ENCODE peak calls at places on chromosome 21, in nine cellular contexts. I is CD4-positive, alpha-beta T cell; G is Calu3; V is glutamatergic neuron; R is AG09319; Q is upper lobe of right lung; L is body of pancreas; Y is adrenal gland; K is pancreas. Z is an unnamed sample.

GRCh38 chr21:29676395-29676794 is 263.4 kb downstream of the GRIK1 start:
- DNase-seq in I (no peak), G (no peak), V (no peak), R (no peak), Q (no peak), L (no peak), Y (no peak), K (no peak), Z (no peak)

GRCh38 chr21:37916795-37917142 is 512 bp upstream of the KCNJ6 start:
- DNase-seq in I (no peak), G (no peak), V (peak), R (no peak), Q (no peak), L (no peak), Y (no peak), K (no peak), Z (peak)

GRCh38 chr21:15221799-15222386 is 157.1 kb upstream of the NRIP1 start:
- DNase-seq in I (no peak), G (peak), V (peak), R (peak), Q (peak), L (peak), Y (peak), K (peak), Z (peak)

GRCh38 chr21:32886339-32886738 is 114.8 kb upstream of the PAXBP1 start:
- DNase-seq in I (peak), G (peak), V (no peak), R (no peak), Q (no peak), L (no peak), Y (no peak), K (no peak), Z (no peak)

GRCh38 chr21:45698493-45698947 is 55.0 kb downstream of the PCBP3 start:
- DNase-seq in I (no peak), G (no peak), V (no peak), R (peak), Q (no peak), L (peak), Y (peak), K (peak), Z (no peak)

GRCh38 chr21:32298148-32298559 is 501 bp upstream of the MRAP start:
- DNase-seq in I (no peak), G (no peak), V (no peak), R (no peak), Q (no peak), L (no peak), Y (peak), K (no peak), Z (no peak)

GRCh38 chr21:40516336-40516735 is 330.6 kb downstream of the DSCAM start:
- DNase-seq in I (no peak), G (no peak), V (no peak), R (no peak), Q (no peak), L (no peak), Y (peak), K (no peak), Z (no peak)

GRCh38 chr21:40351006-40351405 is 483.8 kb downstream of the PCP4 start:
- DNase-seq in I (no peak), G (no peak), V (no peak), R (no peak), Q (no peak), L (no peak), Y (no peak), K (no peak), Z (no peak)

GRCh38 chr21:31186916-31187315 is 148.6 kb upstream of the KRTAP19-8 start:
- DNase-seq in I (no peak), G (no peak), V (no peak), R (no peak), Q (no peak), L (no peak), Y (no peak), K (no peak), Z (no peak)

GRCh38 chr21:46124083-46124925 is 26.4 kb downstream of the COL6A2 start:
- DNase-seq in I (no peak), G (no peak), V (peak), R (no peak), Q (peak), L (peak), Y (no peak), K (no peak), Z (peak)

GRCh38 chr21:21200939-21201610 is 202.9 kb downstream of the NCAM2 start:
- DNase-seq in I (no peak), G (no peak), V (no peak), R (no peak), Q (no peak), L (no peak), Y (no peak), K (no peak), Z (no peak)

GRCh38 chr21:37338671-37339526 is 27.7 kb upstream of the DYRK1A start:
- DNase-seq in I (no peak), G (peak), V (no peak), R (peak), Q (no peak), L (peak), Y (peak), K (peak), Z (peak)

GRCh38 chr21:38140192-38140905 is 116.4 kb upstream of the KCNJ15 start:
- DNase-seq in I (no peak), G (no peak), V (no peak), R (no peak), Q (peak), L (peak), Y (peak), K (peak), Z (peak)

GRCh38 chr21:46295996-46296752 is 10.0 kb downstream of the YBEY start:
- DNase-seq in I (peak), G (no peak), V (no peak), R (peak), Q (peak), L (peak), Y (peak), K (no peak), Z (no peak)

GRCh38 chr21:19853709-19854575 is 1144.3 kb upstream of the NCAM2 start:
- DNase-seq in I (no peak), G (no peak), V (peak), R (no peak), Q (peak), L (no peak), Y (no peak), K (no peak), Z (no peak)

GRCh38 chr21:46035809-46036695 is 54.5 kb downstream of the COL6A1 start:
- DNase-seq in I (no peak), G (no peak), V (no peak), R (no peak), Q (peak), L (peak), Y (peak), K (no peak), Z (no peak)

GRCh38 chr21:32403201-32403701 is 9.3 kb upstream of the EVA1C start:
- DNase-seq in I (peak), G (peak), V (peak), R (no peak), Q (no peak), L (peak), Y (peak), K (peak), Z (peak)

GRCh38 chr21:45943630-45944540 is 37.7 kb upstream of the COL6A1 start:
- DNase-seq in I (no peak), G (no peak), V (no peak), R (no peak), Q (no peak), L (no peak), Y (no peak), K (no peak), Z (no peak)

GRCh38 chr21:45525153-45525909 is 16.9 kb downstream of the SLC19A1 start:
- DNase-seq in I (no peak), G (no peak), V (peak), R (no peak), Q (peak), L (peak), Y (peak), K (peak), Z (no peak)

GRCh38 chr21:28688381-28688780 is 304.3 kb downstream of the LTN1 start:
- DNase-seq in I (no peak), G (no peak), V (no peak), R (no peak), Q (no peak), L (no peak), Y (no peak), K (no peak), Z (no peak)

GRCh38 chr21:37001446-37001845 is 5.1 kb upstream of the RIPPLY3 start:
- DNase-seq in I (no peak), G (no peak), V (no peak), R (no peak), Q (no peak), L (no peak), Y (peak), K (no peak), Z (no peak)

GRCh38 chr21:45405819-45406762 is 1.1 kb downstream of the COL18A1 start:
- DNase-seq in I (no peak), G (peak), V (no peak), R (no peak), Q (no peak), L (peak), Y (no peak), K (peak), Z (no peak)

GRCh38 chr21:39525601-39526000 is 73.8 kb downstream of the SH3BGR start:
- DNase-seq in I (no peak), G (no peak), V (no peak), R (no peak), Q (no peak), L (no peak), Y (no peak), K (no peak), Z (no peak)

GRCh38 chr21:25509862-25510261 is 97.4 kb downstream of the MRPL39 start:
- DNase-seq in I (no peak), G (no peak), V (no peak), R (no peak), Q (no peak), L (no peak), Y (no peak), K (no peak), Z (no peak)

GRCh38 chr21:40054403-40054802 is 187.2 kb downstream of the PCP4 start:
- DNase-seq in I (no peak), G (no peak), V (no peak), R (no peak), Q (peak), L (peak), Y (peak), K (peak), Z (no peak)

GRCh38 chr21:31630062-31630711 is 29.3 kb upstream of the SOD1 start:
- DNase-seq in I (no peak), G (peak), V (no peak), R (peak), Q (no peak), L (peak), Y (peak), K (peak), Z (peak)

GRCh38 chr21:45611296-45611695 is 32.2 kb upstream of the PCBP3 start:
- DNase-seq in I (no peak), G (no peak), V (no peak), R (no peak), Q (peak), L (no peak), Y (peak), K (no peak), Z (no peak)

GRCh38 chr21:21200103-21200938 is 202.1 kb downstream of the NCAM2 start:
- DNase-seq in I (no peak), G (no peak), V (no peak), R (peak), Q (no peak), L (peak), Y (peak), K (no peak), Z (no peak)

DNA sequence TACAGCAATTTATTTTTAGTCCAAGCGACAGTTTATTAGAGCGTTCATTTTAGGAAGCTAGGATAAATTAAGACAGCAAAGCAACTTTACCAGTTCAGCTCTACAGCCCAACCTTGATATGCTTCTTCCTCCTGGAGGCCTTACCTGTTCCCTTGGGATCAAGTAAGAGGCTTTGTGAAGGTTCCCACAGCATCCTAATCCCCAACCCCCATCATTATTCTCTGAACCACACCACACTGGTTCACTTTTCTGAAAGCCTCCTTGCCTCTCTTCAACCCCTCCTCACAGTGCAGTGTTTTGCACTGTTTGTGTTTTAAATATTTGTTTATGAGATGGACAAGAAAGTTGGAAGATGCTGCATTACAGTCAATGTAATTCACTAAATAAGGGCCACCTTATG is 126.3 kb upstream of the CXADR start:
- DNase-seq in I (no peak), G (no peak), V (no peak), R (no peak), Q (no peak), L (no peak), Y (no peak), K (no peak), Z (peak)
- TF ChIP-seq CTCF in I (no peak), G (no peak), V (no peak), R (no peak), Q (no peak), L (no peak), Y (no peak), K (no peak), Z (no peak)

DNA sequence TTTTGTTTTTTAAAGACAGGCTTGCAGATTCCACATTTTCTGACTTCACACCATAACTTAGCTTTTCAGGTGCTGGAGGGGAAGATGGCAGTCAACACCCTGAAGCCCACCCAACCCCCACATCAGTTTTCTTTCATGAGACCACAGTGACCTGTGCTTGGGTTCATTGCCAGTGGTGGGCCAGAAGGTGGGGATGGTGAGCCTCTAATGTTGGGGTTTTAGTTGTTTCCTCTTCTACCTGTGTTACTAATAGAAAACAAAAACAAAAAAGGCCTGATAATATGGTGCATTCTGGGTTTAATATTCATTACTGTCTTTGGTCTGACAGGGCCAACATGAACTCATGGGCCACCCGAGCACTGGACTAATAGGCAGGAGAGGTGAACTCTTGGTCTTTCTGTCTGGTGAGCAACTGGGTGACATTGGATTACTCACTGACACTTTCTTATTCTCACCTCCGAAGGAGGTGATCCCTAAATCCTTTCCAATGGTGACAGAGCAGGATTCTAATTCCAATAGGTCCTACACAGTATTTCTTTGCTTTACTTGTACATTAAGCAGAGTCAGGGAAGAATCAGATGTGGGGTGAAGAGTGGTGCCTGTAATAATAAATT is 132.8 kb downstream of the CLIC6 start:
- DNase-seq in I (no peak), G (peak), V (no peak), R (no peak), Q (no peak), L (no peak), Y (no peak), K (no peak), Z (no peak)
- TF ChIP-seq CTCF in I (no peak), G (no peak), V (peak), R (no peak), Q (peak), L (no peak), Y (peak), K (no peak), Z (peak)

GRCh38 chr21:44368711-44369446 is 15.5 kb downstream of the TRPM2 start:
- DNase-seq in I (no peak), G (no peak), V (peak), R (no peak), Q (peak), L (no peak), Y (peak), K (no peak), Z (peak)
- TF ChIP-seq CTCF in I (no peak), G (no peak), V (no peak), R (no peak), Q (no peak), L (no peak), Y (no peak), K (no peak), Z (peak)

GRCh38 chr21:23936224-23936623 is 1671.1 kb downstream of the MRPL39 start:
- DNase-seq in I (no peak), G (no peak), V (no peak), R (no peak), Q (no peak), L (no peak), Y (no peak), K (no peak), Z (peak)
- TF ChIP-seq CTCF in I (no peak), G (no peak), V (peak), R (peak), Q (peak), L (peak), Y (peak), K (no peak), Z (peak)

DNA sequence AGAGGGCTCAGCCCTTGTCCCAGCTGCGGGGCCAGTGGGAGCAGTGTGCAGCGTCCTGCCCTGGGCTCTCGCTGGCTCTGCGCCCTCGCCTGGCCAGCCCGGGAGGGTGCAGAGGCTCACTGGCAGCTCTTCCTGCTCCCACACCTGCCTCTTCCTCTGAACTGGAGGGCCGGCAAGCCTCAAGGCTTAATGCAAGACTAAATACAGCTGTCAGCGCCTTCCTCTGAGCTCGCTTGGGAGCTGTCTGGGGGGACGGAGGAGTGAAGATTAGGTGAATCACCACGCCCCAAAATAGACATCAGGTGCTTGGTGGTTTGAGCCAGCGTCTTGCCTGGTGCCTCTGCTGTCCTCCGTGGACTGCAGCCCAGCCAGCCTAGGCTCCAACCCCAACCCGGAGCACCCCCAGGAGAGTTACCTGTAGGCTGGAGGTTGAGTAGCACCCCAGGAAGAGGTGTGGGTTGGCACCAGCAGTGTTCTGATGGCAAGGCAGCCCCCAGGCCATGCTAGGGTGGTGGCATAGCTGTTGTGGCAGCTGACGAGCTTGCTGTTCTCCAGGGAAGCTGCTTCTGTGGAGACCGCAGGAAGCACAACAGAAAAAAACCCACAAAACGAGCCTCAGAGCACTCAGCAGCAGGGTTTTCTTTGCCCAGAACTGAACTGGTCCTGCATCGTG is 36.9 kb downstream of the UMODL1 start:
- DNase-seq in I (peak), G (peak), V (peak), R (no peak), Q (peak), L (peak), Y (peak), K (peak), Z (peak)
- TF ChIP-seq CTCF in I (peak), G (no peak), V (peak), R (peak), Q (peak), L (peak), Y (peak), K (peak), Z (peak)

GRCh38 chr21:18168108-18168507 is 76.5 kb upstream of the CHODL start:
- DNase-seq in I (no peak), G (no peak), V (no peak), R (no peak), Q (no peak), L (no peak), Y (no peak), K (no peak), Z (no peak)
- TF ChIP-seq CTCF in I (no peak), G (no peak), V (no peak), R (no peak), Q (no peak), L (no peak), Y (no peak), K (no peak), Z (no peak)

GRCh38 chr21:26912466-26912865 is 54.4 kb downstream of the ADAMTS5 start:
- DNase-seq in I (no peak), G (no peak), V (no peak), R (no peak), Q (no peak), L (no peak), Y (no peak), K (no peak), Z (no peak)

DNA sequence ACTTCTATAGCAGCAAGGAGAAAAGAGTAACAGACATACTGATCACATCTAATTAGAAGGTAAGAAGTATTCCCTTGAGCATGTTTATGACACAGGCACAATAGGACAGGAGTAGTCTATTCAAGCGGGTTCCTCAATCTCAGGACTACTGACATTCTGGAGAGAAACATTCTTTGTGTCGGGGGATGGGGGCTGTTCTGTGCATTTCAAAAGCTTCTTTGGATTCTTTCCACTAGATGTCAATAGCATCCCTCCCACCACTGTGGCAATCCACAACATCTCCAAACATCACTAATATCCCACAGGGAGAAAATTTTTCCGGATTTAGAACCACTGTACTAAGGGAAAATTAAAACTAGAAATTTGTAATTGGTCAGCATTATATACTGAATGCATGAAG is 56.9 kb downstream of the ADAMTS5 start:
- DNase-seq in I (no peak), G (no peak), V (no peak), R (no peak), Q (no peak), L (no peak), Y (no peak), K (no peak), Z (no peak)
- TF ChIP-seq CTCF in I (no peak), G (no peak), V (no peak), R (no peak), Q (no peak), L (no peak), Y (no peak), K (no peak), Z (no peak)